ENCODE peak calls at places on chromosomes 11 and 22, in ten cellular contexts. One of them, this sample, is unnamed.

GRCh38 chr11:65903068-65903481 is 2.9 kb upstream of the FOSL1 start:
- DNase-seq in endodermal cell: peak; percentile 85
- DNase-seq in right atrium auricular region: no peak
- DNase-seq in PC-3: peak; percentile 96
- DNase-seq in colonic mucosa: no peak
- DNase-seq in body of pancreas: no peak
- DNase-seq in RWPE2: peak; percentile 73
- DNase-seq in tibial artery: no peak
- DNase-seq in fibroblast of lung: peak; percentile 78
- DNase-seq in left ventricle myocardium inferior: no peak
- DNase-seq in this sample: no peak

GRCh38 chr11:57277845-57278720 is 41.0 kb upstream of the APLNR start:
- DNase-seq in right atrium auricular region: peak; percentile 92
- DNase-seq in fibroblast of lung: peak; percentile 86
- DNase-seq in tibial artery: peak; percentile 75
- DNase-seq in body of pancreas: peak; percentile 76
- DNase-seq in left ventricle myocardium inferior: peak; percentile 67
- DNase-seq in RWPE2: no peak
- DNase-seq in PC-3: peak; percentile 89
- DNase-seq in colonic mucosa: peak; percentile 84
- DNase-seq in endodermal cell: peak; percentile 93
- DNase-seq in this sample: peak; percentile 84

GRCh38 chr11:117604349-117604995 is 192.5 kb downstream of the DSCAML1 start:
- DNase-seq in colonic mucosa: no peak
- DNase-seq in endodermal cell: peak; percentile 35
- DNase-seq in tibial artery: no peak
- DNase-seq in RWPE2: no peak
- DNase-seq in fibroblast of lung: peak; percentile 4
- DNase-seq in left ventricle myocardium inferior: no peak
- DNase-seq in body of pancreas: peak; percentile 38
- DNase-seq in right atrium auricular region: no peak
- DNase-seq in PC-3: peak; percentile 12
- DNase-seq in this sample: no peak

GRCh38 chr11:109422755-109423113 is 744 bp downstream of the C11orf87 start:
- DNase-seq in colonic mucosa: no peak
- DNase-seq in endodermal cell: no peak
- DNase-seq in right atrium auricular region: no peak
- DNase-seq in PC-3: no peak
- DNase-seq in RWPE2: no peak
- DNase-seq in fibroblast of lung: peak; percentile 14
- DNase-seq in body of pancreas: no peak
- DNase-seq in tibial artery: no peak
- DNase-seq in left ventricle myocardium inferior: no peak
- DNase-seq in this sample: no peak

GRCh38 chr11:120168960-120169681 is 31.2 kb upstream of the TRIM29 start:
- DNase-seq in left ventricle myocardium inferior: peak; percentile 61
- DNase-seq in tibial artery: peak; percentile 73
- DNase-seq in endodermal cell: peak; percentile 95
- DNase-seq in fibroblast of lung: peak; percentile 56
- DNase-seq in PC-3: peak; percentile 77
- DNase-seq in right atrium auricular region: peak; percentile 67
- DNase-seq in RWPE2: no peak
- DNase-seq in body of pancreas: peak; percentile 77
- DNase-seq in colonic mucosa: peak; percentile 73
- DNase-seq in this sample: no peak

GRCh38 chr11:32088117-32088941 is 2.5 kb upstream of the RCN1 start:
- DNase-seq in right atrium auricular region: peak; percentile 83
- DNase-seq in tibial artery: peak; percentile 86
- DNase-seq in fibroblast of lung: peak; percentile 89
- DNase-seq in left ventricle myocardium inferior: peak; percentile 40
- DNase-seq in endodermal cell: no peak
- DNase-seq in PC-3: peak; percentile 83
- DNase-seq in RWPE2: no peak
- DNase-seq in body of pancreas: peak; percentile 74
- DNase-seq in colonic mucosa: peak; percentile 38
- DNase-seq in this sample: no peak

GRCh38 chr22:26342719-26343449 is 86.2 kb upstream of the ASPHD2 start:
- DNase-seq in PC-3: no peak
- DNase-seq in RWPE2: no peak
- DNase-seq in left ventricle myocardium inferior: no peak
- DNase-seq in right atrium auricular region: no peak
- DNase-seq in tibial artery: no peak
- DNase-seq in fibroblast of lung: no peak
- DNase-seq in body of pancreas: no peak
- DNase-seq in colonic mucosa: no peak
- DNase-seq in endodermal cell: no peak
- DNase-seq in this sample: no peak

GRCh38 chr11:61153593-61154090 is 7.6 kb downstream of the VPS37C start:
- DNase-seq in endodermal cell: no peak
- DNase-seq in fibroblast of lung: no peak
- DNase-seq in PC-3: no peak
- DNase-seq in body of pancreas: no peak
- DNase-seq in left ventricle myocardium inferior: no peak
- DNase-seq in right atrium auricular region: no peak
- DNase-seq in RWPE2: peak; percentile 22
- DNase-seq in colonic mucosa: no peak
- DNase-seq in tibial artery: peak; percentile 55
- DNase-seq in this sample: no peak

GRCh38 chr11:82828472-82828871 is 71.8 kb downstream of the PRCP start:
- DNase-seq in colonic mucosa: no peak
- DNase-seq in tibial artery: no peak
- DNase-seq in fibroblast of lung: no peak
- DNase-seq in PC-3: no peak
- DNase-seq in left ventricle myocardium inferior: no peak
- DNase-seq in endodermal cell: no peak
- DNase-seq in right atrium auricular region: no peak
- DNase-seq in body of pancreas: no peak
- DNase-seq in RWPE2: no peak
- DNase-seq in this sample: no peak

GRCh38 chr22:41911292-41911611 is 3.6 kb downstream of the SHISA8 start:
- DNase-seq in fibroblast of lung: no peak
- DNase-seq in PC-3: no peak
- DNase-seq in tibial artery: no peak
- DNase-seq in body of pancreas: no peak
- DNase-seq in left ventricle myocardium inferior: no peak
- DNase-seq in endodermal cell: no peak
- DNase-seq in right atrium auricular region: no peak
- DNase-seq in colonic mucosa: no peak
- DNase-seq in RWPE2: no peak
- DNase-seq in this sample: no peak
- H3K4me3 ChIP-seq in fibroblast of lung: no peak overlapping the region
- H3K4me3 ChIP-seq in PC-3: no peak overlapping the region
- H3K4me3 ChIP-seq in tibial artery: no peak overlapping the region
- H3K4me3 ChIP-seq in body of pancreas: no peak overlapping the region
- H3K4me3 ChIP-seq in left ventricle myocardium inferior: peak overlapping the region; percentile 64
- H3K4me3 ChIP-seq in endodermal cell: no peak overlapping the region
- H3K4me3 ChIP-seq in right atrium auricular region: no peak overlapping the region
- H3K4me3 ChIP-seq in colonic mucosa: no peak overlapping the region
- H3K4me3 ChIP-seq in RWPE2: no peak overlapping the region
- H3K4me3 ChIP-seq in this sample: peak overlapping the region; percentile 51

DNA sequence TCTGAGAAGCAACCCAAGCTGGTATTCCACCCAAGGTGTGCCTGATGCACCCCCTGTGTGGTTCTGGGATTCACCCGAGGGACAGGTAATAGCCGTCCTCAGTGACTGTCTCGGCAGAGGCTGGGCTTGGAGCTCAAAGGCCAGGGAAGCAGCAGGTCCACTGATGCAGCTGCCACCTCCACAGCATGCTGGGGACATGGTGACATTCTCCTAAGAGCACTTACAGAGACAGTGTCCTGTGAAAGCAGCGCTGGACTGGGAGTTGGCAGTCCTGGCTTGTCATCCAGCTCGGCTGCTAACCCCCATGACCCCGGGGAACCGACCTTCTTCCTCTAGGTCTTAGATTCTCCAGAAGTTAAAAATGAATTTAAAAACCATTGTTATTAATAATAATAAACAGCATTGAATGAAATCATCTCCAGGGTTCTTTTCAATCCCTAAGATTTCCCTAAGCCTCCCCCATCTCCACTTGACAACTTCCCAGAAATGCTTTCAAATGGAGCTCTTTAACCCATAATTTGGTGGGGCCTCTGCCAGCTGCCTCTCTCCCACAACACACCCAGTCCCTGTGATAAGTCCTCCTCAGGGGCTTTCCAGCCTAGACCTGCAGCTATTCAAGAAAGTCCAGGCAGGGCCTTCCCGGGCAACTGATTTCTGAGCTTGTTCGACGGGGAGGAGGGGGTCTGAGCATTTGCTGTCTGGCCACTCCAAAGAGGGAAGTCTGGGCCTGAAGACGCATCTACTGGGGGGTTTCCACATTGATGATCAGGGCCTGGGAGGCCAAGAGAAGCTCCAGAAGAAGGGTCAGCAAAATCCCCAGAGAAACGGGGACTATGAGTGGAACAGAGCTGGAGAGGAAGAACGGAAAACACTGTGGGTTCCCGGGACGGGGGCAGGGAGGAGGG is 72.6 kb downstream of the RPUSD4 start:
- DNase-seq in tibial artery: no peak
- DNase-seq in endodermal cell: peak; percentile 48
- DNase-seq in right atrium auricular region: no peak
- DNase-seq in colonic mucosa: no peak
- DNase-seq in fibroblast of lung: no peak
- DNase-seq in body of pancreas: no peak
- DNase-seq in PC-3: no peak
- DNase-seq in left ventricle myocardium inferior: no peak
- DNase-seq in RWPE2: no peak
- DNase-seq in this sample: no peak
- H3K4me1 ChIP-seq in tibial artery: peaks cover 23% of the 10 kb centered on the region
- H3K4me1 ChIP-seq in endodermal cell: no peaks in the 10 kb centered on the region
- H3K4me1 ChIP-seq in right atrium auricular region: no peaks in the 10 kb centered on the region
- H3K4me1 ChIP-seq in colonic mucosa: no peaks in the 10 kb centered on the region
- H3K4me1 ChIP-seq in fibroblast of lung: peaks cover 18% of the 10 kb centered on the region
- H3K4me1 ChIP-seq in body of pancreas: peaks cover 30% of the 10 kb centered on the region
- H3K4me1 ChIP-seq in PC-3: peaks cover 4% of the 10 kb centered on the region
- H3K4me1 ChIP-seq in left ventricle myocardium inferior: peaks cover 60% of the 10 kb centered on the region
- H3K4me1 ChIP-seq in RWPE2: no peaks in the 10 kb centered on the region
- H3K4me1 ChIP-seq in this sample: no peaks in the 10 kb centered on the region

DNA sequence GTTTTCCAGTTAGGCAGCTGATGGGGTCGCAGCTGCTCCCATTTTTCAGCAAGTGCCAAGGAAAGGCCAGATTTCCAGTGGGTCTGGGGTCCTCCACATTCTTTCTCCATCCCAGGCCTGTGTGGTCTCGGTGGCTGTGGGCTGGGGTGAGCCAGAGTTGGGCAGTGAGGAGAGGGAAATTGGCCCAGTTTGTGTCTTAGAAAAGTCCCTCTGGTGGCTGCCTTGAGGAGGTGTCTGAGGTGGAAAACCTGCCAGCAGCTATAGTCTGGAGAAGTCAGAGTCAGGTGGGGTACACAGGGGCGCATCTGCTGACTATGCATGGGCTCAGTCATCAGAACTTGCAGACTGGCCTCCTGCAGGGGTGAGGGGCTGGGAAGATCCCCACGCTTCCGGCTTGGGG is 30.5 kb downstream of the MRGPRD start:
- DNase-seq in endodermal cell: peak; percentile 77
- DNase-seq in fibroblast of lung: peak; percentile 17
- DNase-seq in body of pancreas: no peak
- DNase-seq in RWPE2: no peak
- DNase-seq in right atrium auricular region: no peak
- DNase-seq in PC-3: peak; percentile 53
- DNase-seq in tibial artery: no peak
- DNase-seq in colonic mucosa: no peak
- DNase-seq in left ventricle myocardium inferior: no peak
- DNase-seq in this sample: no peak
- TF ChIP-seq CTCF in endodermal cell: peak; percentile 72
- TF ChIP-seq CTCF in fibroblast of lung: peak; percentile 44
- TF ChIP-seq CTCF in body of pancreas: no peak
- TF ChIP-seq CTCF in RWPE2: peak; percentile 14
- TF ChIP-seq CTCF in right atrium auricular region: no peak
- TF ChIP-seq CTCF in PC-3: peak; percentile 64
- TF ChIP-seq CTCF in tibial artery: peak; percentile 39
- TF ChIP-seq CTCF in colonic mucosa: no peak
- TF ChIP-seq CTCF in left ventricle myocardium inferior: peak; percentile 23
- TF ChIP-seq CTCF in this sample: no peak

GRCh38 chr11:125129316-125129990 is 18.0 kb upstream of the TMEM218 start:
- DNase-seq in colonic mucosa: no peak
- DNase-seq in PC-3: no peak
- DNase-seq in left ventricle myocardium inferior: no peak
- DNase-seq in RWPE2: no peak
- DNase-seq in endodermal cell: no peak
- DNase-seq in tibial artery: no peak
- DNase-seq in body of pancreas: no peak
- DNase-seq in right atrium auricular region: no peak
- DNase-seq in fibroblast of lung: no peak
- DNase-seq in this sample: no peak
- H3K4me3 ChIP-seq in colonic mucosa: no peak overlapping the region
- H3K4me3 ChIP-seq in PC-3: no peak overlapping the region
- H3K4me3 ChIP-seq in left ventricle myocardium inferior: no peak overlapping the region
- H3K4me3 ChIP-seq in RWPE2: no peak overlapping the region
- H3K4me3 ChIP-seq in endodermal cell: no peak overlapping the region
- H3K4me3 ChIP-seq in tibial artery: no peak overlapping the region
- H3K4me3 ChIP-seq in body of pancreas: no peak overlapping the region
- H3K4me3 ChIP-seq in right atrium auricular region: no peak overlapping the region
- H3K4me3 ChIP-seq in fibroblast of lung: no peak overlapping the region
- H3K4me3 ChIP-seq in this sample: no peak overlapping the region

DNA sequence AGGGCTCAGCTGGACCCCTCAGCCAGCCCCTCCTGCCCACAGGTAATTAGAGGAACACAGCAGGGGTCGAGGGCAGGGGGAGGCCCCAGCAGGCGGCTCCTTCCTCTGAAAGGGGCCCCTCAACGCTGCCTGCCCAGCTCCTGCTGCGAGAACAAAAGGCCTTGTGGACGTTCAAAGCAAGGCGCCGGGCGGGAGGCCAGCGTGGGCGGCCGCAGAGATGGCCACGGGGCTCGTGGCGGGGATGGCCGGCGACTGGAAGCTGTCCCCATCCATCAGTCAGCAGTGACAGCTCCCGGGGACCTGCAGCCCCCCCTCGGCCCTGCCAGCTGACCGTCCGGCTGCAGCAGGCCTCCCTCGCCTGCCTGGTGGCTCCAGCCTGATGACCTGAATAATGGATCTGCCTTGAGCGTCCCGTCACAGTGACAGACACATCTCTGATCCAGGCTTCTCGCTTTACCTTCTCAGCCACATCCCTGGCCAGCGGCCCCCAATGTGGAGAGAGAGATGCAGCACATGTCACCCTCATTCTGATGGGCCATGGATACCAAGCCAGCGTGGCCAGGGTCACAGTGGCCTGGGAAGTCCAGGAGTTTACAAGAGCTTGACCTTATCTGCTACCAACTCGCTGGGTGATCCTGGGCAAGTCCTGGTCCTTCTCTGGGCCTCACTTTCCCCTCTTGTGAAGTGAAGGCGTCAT is 159.3 kb downstream of the MN1 start:
- DNase-seq in tibial artery: no peak
- DNase-seq in left ventricle myocardium inferior: no peak
- DNase-seq in endodermal cell: no peak
- DNase-seq in PC-3: no peak
- DNase-seq in colonic mucosa: no peak
- DNase-seq in right atrium auricular region: no peak
- DNase-seq in fibroblast of lung: no peak
- DNase-seq in RWPE2: no peak
- DNase-seq in body of pancreas: no peak
- DNase-seq in this sample: no peak
- H3K4me1 ChIP-seq in tibial artery: peaks cover 4% of the 10 kb centered on the region
- H3K4me1 ChIP-seq in left ventricle myocardium inferior: peaks cover 36% of the 10 kb centered on the region
- H3K4me1 ChIP-seq in endodermal cell: peaks cover 4% of the 10 kb centered on the region
- H3K4me1 ChIP-seq in PC-3: no peaks in the 10 kb centered on the region
- H3K4me1 ChIP-seq in colonic mucosa: no peaks in the 10 kb centered on the region
- H3K4me1 ChIP-seq in right atrium auricular region: no peaks in the 10 kb centered on the region
- H3K4me1 ChIP-seq in fibroblast of lung: no peaks in the 10 kb centered on the region
- H3K4me1 ChIP-seq in RWPE2: no peaks in the 10 kb centered on the region
- H3K4me1 ChIP-seq in body of pancreas: peaks cover 2% of the 10 kb centered on the region
- H3K4me1 ChIP-seq in this sample: no peaks in the 10 kb centered on the region